ENCODE peak calls at places on chromosome 3, in ten cellular contexts. A is AG04449; C is effector CD4-positive, alpha-beta T cell; F is SW 1271; I is neural crest cell; W is iPS-NIHi11; G is activated CD4-positive, alpha-beta T cell treated with anti-CD3 and anti-CD28 coated beads for 1 hour; N is astrocyte of the cerebellum; R is activated CD8-positive, alpha-beta memory T cell treated with anti-CD3 and anti-CD28 coated beads for 1 hour; Z is CD8-positive, alpha-beta T cell. E is an unnamed sample.
A peak's percentile ranks its signal among the peaks of the same experiment; 100 is the strongest.

GRCh38 chr3:50246517-50246954 is 10.5 kb downstream of the GNAI2 start:
- DNase-seq in A (peak; percentile 65), C (peak; percentile 75), F (peak; percentile 60), I (no peak), W (peak; percentile 39), G (peak; percentile 66), N (peak; percentile 95), R (peak; percentile 59), Z (peak; percentile 79), E (no peak)

GRCh38 chr3:9600597-9600996 is 47.0 kb upstream of the LHFPL4 start:
- DNase-seq in A (no peak), C (no peak), F (no peak), I (no peak), W (peak; percentile 77), G (no peak), N (no peak), R (no peak), Z (no peak), E (no peak)

GRCh38 chr3:194574639-194575483 is 58.4 kb downstream of the TMEM44 start:
- DNase-seq in A (no peak), C (no peak), F (no peak), I (no peak), W (no peak), G (no peak), N (no peak), R (no peak), Z (no peak), E (no peak)

GRCh38 chr3:190183121-190183520 is 62.4 kb upstream of the P3H2 start:
- DNase-seq in A (peak; percentile 96), C (no peak), F (no peak), I (no peak), W (peak; percentile 26), G (no peak), N (peak; percentile 94), R (no peak), Z (no peak), E (peak; percentile 72)

GRCh38 chr3:46706771-46707582 is 5.8 kb downstream of the TMIE start:
- DNase-seq in A (no peak), C (no peak), F (no peak), I (no peak), W (peak; percentile 45), G (no peak), N (no peak), R (no peak), Z (no peak), E (no peak)

GRCh38 chr3:45513041-45513440 is 81.5 kb upstream of the LIMD1 start:
- DNase-seq in A (no peak), C (no peak), F (no peak), I (no peak), W (no peak), G (no peak), N (no peak), R (no peak), Z (no peak), E (no peak)

GRCh38 chr3:197458179-197458707 is 97.5 kb downstream of the BDH1 start:
- DNase-seq in A (no peak), C (no peak), F (no peak), I (no peak), W (no peak), G (no peak), N (no peak), R (no peak), Z (no peak), E (no peak)

GRCh38 chr3:162704991-162705390 is 1208.4 kb downstream of the OTOL1 start:
- DNase-seq in A (no peak), C (no peak), F (no peak), I (no peak), W (no peak), G (no peak), N (no peak), R (no peak), Z (no peak), E (no peak)

GRCh38 chr3:20680990-20681628 is 495.1 kb upstream of the SGO1 start:
- DNase-seq in A (no peak), C (no peak), F (no peak), I (no peak), W (no peak), G (no peak), N (no peak), R (no peak), Z (no peak), E (no peak)

E was measured in AG09319.